ENCODE peak calls at places on chromosomes 13 and 19, in nine cellular contexts. One of them, this sample, is unnamed.

GRCh38 chr19:27741236-27741635 is 1471.7 kb downstream of the UQCRFS1 start:
- DNase-seq in omental fat pad: no peak
- DNase-seq in A549: no peak
- DNase-seq in body of pancreas: no peak
- DNase-seq in CD8-positive, alpha-beta T cell: no peak
- DNase-seq in nephron progenitor cell: no peak
- DNase-seq in transverse colon: no peak
- DNase-seq in fibroblast of pulmonary artery: no peak
- DNase-seq in AG04450: no peak
- DNase-seq in this sample: peak

GRCh38 chr19:40822161-40822560 is 23.2 kb downstream of the EGLN2 start:
- DNase-seq in omental fat pad: no peak
- DNase-seq in A549: no peak
- DNase-seq in body of pancreas: no peak
- DNase-seq in CD8-positive, alpha-beta T cell: no peak
- DNase-seq in nephron progenitor cell: no peak
- DNase-seq in transverse colon: no peak
- DNase-seq in fibroblast of pulmonary artery: no peak
- DNase-seq in AG04450: no peak
- DNase-seq in this sample: no peak

GRCh38 chr13:112346173-112346898 is 29.8 kb upstream of the SPACA7 start:
- DNase-seq in omental fat pad: no peak
- DNase-seq in A549: no peak
- DNase-seq in body of pancreas: no peak
- DNase-seq in CD8-positive, alpha-beta T cell: no peak
- DNase-seq in nephron progenitor cell: peak
- DNase-seq in transverse colon: no peak
- DNase-seq in fibroblast of pulmonary artery: no peak
- DNase-seq in AG04450: no peak
- DNase-seq in this sample: no peak

GRCh38 chr13:79560954-79561353 is 80.0 kb downstream of the NDFIP2 start:
- DNase-seq in omental fat pad: no peak
- DNase-seq in A549: no peak
- DNase-seq in body of pancreas: no peak
- DNase-seq in CD8-positive, alpha-beta T cell: no peak
- DNase-seq in nephron progenitor cell: no peak
- DNase-seq in transverse colon: no peak
- DNase-seq in fibroblast of pulmonary artery: no peak
- DNase-seq in AG04450: no peak
- DNase-seq in this sample: peak

GRCh38 chr19:49635530-49636229 is 4.3 kb downstream of the RRAS start:
- DNase-seq in omental fat pad: no peak
- DNase-seq in A549: no peak
- DNase-seq in body of pancreas: no peak
- DNase-seq in CD8-positive, alpha-beta T cell: no peak
- DNase-seq in nephron progenitor cell: no peak
- DNase-seq in transverse colon: no peak
- DNase-seq in fibroblast of pulmonary artery: no peak
- DNase-seq in AG04450: no peak
- DNase-seq in this sample: no peak

GRCh38 chr19:16118489-16119033 is 6.9 kb downstream of the RAB8A start:
- DNase-seq in omental fat pad: no peak
- DNase-seq in A549: no peak
- DNase-seq in body of pancreas: peak
- DNase-seq in CD8-positive, alpha-beta T cell: no peak
- DNase-seq in nephron progenitor cell: no peak
- DNase-seq in transverse colon: peak
- DNase-seq in fibroblast of pulmonary artery: no peak
- DNase-seq in AG04450: no peak
- DNase-seq in this sample: no peak

GRCh38 chr13:42364613-42365000 is 92.7 kb downstream of the AKAP11 start:
- DNase-seq in omental fat pad: no peak
- DNase-seq in A549: no peak
- DNase-seq in body of pancreas: no peak
- DNase-seq in CD8-positive, alpha-beta T cell: no peak
- DNase-seq in nephron progenitor cell: no peak
- DNase-seq in transverse colon: no peak
- DNase-seq in fibroblast of pulmonary artery: peak
- DNase-seq in AG04450: no peak
- DNase-seq in this sample: no peak

GRCh38 chr13:21336609-21337008 is 122.5 kb downstream of the ZDHHC20 start:
- DNase-seq in omental fat pad: no peak
- DNase-seq in A549: no peak
- DNase-seq in body of pancreas: no peak
- DNase-seq in CD8-positive, alpha-beta T cell: no peak
- DNase-seq in nephron progenitor cell: no peak
- DNase-seq in transverse colon: no peak
- DNase-seq in fibroblast of pulmonary artery: no peak
- DNase-seq in AG04450: no peak
- DNase-seq in this sample: no peak

GRCh38 chr13:71751074-71751473 is 115.9 kb downstream of the DACH1 start:
- DNase-seq in omental fat pad: no peak
- DNase-seq in A549: no peak
- DNase-seq in body of pancreas: no peak
- DNase-seq in CD8-positive, alpha-beta T cell: no peak
- DNase-seq in nephron progenitor cell: no peak
- DNase-seq in transverse colon: no peak
- DNase-seq in fibroblast of pulmonary artery: no peak
- DNase-seq in AG04450: no peak
- DNase-seq in this sample: no peak

GRCh38 chr13:112870062-112870352 is 99.0 kb upstream of the MCF2L start:
- DNase-seq in omental fat pad: no peak
- DNase-seq in A549: no peak
- DNase-seq in body of pancreas: no peak
- DNase-seq in CD8-positive, alpha-beta T cell: no peak
- DNase-seq in nephron progenitor cell: no peak
- DNase-seq in transverse colon: no peak
- DNase-seq in fibroblast of pulmonary artery: no peak
- DNase-seq in AG04450: no peak
- DNase-seq in this sample: no peak

GRCh38 chr13:76622336-76623045 is 263.7 kb downstream of the KCTD12 start:
- DNase-seq in omental fat pad: no peak
- DNase-seq in A549: no peak
- DNase-seq in body of pancreas: no peak
- DNase-seq in CD8-positive, alpha-beta T cell: no peak
- DNase-seq in nephron progenitor cell: no peak
- DNase-seq in transverse colon: no peak
- DNase-seq in fibroblast of pulmonary artery: peak
- DNase-seq in AG04450: no peak
- DNase-seq in this sample: no peak

GRCh38 chr19:29483641-29483920 is 42.2 kb upstream of the VSTM2B start:
- DNase-seq in omental fat pad: no peak
- DNase-seq in A549: no peak
- DNase-seq in body of pancreas: no peak
- DNase-seq in CD8-positive, alpha-beta T cell: no peak
- DNase-seq in nephron progenitor cell: no peak
- DNase-seq in transverse colon: no peak
- DNase-seq in fibroblast of pulmonary artery: no peak
- DNase-seq in AG04450: no peak
- DNase-seq in this sample: no peak

DNA sequence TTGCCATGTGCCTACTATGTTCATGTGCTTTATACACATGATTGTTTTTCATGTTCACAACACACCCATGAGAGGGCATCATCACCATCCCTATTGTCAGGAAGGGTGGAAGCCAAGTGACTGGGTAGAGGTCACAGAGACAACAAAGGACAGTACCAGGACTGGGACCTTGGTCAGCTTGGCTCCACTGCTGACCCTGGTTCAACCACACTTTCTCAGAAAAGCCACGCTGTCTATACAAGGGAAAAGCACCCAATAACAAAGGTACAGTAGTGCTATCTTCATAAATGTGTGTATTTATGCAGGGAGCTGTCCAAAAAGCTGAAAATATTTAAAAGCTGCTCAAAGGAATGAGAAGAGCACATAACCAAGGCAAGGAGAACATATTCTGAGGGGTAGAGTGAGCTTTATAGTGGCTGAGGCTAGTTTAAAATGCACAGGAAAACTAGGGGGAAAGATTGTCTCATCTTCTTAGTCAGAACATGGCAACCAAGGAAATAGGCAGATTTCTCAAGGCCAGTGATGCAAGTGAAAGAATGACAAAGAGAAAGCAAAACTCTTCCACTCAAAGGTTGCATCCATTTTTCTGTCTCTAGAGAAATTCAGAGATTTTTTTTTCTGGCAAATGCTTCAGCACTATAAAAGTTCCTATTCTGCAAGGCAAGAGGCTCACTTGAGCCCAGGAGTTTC is 415.0 kb downstream of the FOXO1 start:
- DNase-seq in omental fat pad: no peak
- DNase-seq in A549: no peak
- DNase-seq in body of pancreas: no peak
- DNase-seq in CD8-positive, alpha-beta T cell: no peak
- DNase-seq in nephron progenitor cell: no peak
- DNase-seq in transverse colon: no peak
- DNase-seq in fibroblast of pulmonary artery: peak
- DNase-seq in AG04450: no peak
- DNase-seq in this sample: no peak
- TF ChIP-seq CTCF in omental fat pad: no peak
- TF ChIP-seq CTCF in A549: no peak
- TF ChIP-seq CTCF in body of pancreas: no peak
- TF ChIP-seq CTCF in CD8-positive, alpha-beta T cell: no peak
- TF ChIP-seq CTCF in nephron progenitor cell: no peak
- TF ChIP-seq CTCF in transverse colon: no peak
- TF ChIP-seq CTCF in fibroblast of pulmonary artery: no peak
- TF ChIP-seq CTCF in AG04450: no peak
- TF ChIP-seq CTCF in this sample: no peak

DNA sequence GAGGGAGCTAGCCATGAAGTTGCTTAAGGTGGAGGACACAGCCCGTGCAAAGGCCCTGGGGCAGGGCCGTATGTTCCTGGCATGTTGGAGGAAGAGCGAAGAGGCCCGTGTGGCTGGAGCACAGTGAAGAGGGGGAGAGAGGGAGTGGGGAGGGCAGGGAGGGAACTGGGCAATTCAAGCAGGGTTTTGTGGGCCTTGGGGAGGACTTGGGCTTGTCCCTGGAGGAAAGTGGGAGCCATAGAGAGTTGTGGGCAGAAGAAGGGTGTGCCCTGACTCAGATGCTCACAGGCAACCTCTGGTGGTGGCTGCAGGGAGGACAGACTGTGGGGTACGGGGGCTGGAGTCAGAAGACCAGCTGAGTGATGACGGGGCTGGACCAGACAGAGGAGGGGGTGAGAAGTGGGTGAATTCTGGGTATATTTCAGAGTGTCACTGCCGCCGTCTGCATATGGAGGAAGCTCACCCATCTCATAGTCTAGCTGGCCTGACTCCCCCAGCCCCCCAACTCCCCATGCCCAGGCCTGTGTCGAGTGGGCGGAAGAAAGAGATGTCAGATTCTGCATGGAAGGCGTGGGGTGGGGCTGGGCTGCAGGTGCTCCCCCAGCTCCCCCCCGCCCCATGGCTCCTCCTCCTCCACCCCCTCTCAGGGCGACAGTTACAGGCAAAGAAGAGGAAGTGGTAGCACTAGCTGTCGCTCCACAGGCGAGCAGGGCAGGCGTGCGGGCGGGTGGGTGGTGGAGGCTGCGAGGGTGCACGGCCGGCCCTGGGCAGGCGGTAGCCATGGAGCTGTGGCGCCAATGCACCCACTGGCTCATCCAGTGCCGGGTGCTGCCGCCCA is at the start of gene VAV1:
- DNase-seq in omental fat pad: no peak
- DNase-seq in A549: no peak
- DNase-seq in body of pancreas: peak
- DNase-seq in CD8-positive, alpha-beta T cell: peak
- DNase-seq in nephron progenitor cell: no peak
- DNase-seq in transverse colon: peak
- DNase-seq in fibroblast of pulmonary artery: no peak
- DNase-seq in AG04450: no peak
- DNase-seq in this sample: peak
- TF ChIP-seq CTCF in omental fat pad: no peak
- TF ChIP-seq CTCF in A549: no peak
- TF ChIP-seq CTCF in body of pancreas: no peak
- TF ChIP-seq CTCF in CD8-positive, alpha-beta T cell: peak
- TF ChIP-seq CTCF in nephron progenitor cell: no peak
- TF ChIP-seq CTCF in transverse colon: no peak
- TF ChIP-seq CTCF in fibroblast of pulmonary artery: peak
- TF ChIP-seq CTCF in AG04450: no peak
- TF ChIP-seq CTCF in this sample: no peak

GRCh38 chr13:99974296-99974938 is 2.9 kb upstream of the ZIC5 start:
- DNase-seq in omental fat pad: no peak
- DNase-seq in A549: no peak
- DNase-seq in body of pancreas: no peak
- DNase-seq in CD8-positive, alpha-beta T cell: no peak
- DNase-seq in nephron progenitor cell: no peak
- DNase-seq in transverse colon: no peak
- DNase-seq in fibroblast of pulmonary artery: no peak
- DNase-seq in AG04450: no peak
- DNase-seq in this sample: no peak

GRCh38 chr13:99972190-99972731 is 694 bp upstream of the ZIC5 start:
- DNase-seq in omental fat pad: no peak
- DNase-seq in A549: no peak
- DNase-seq in body of pancreas: no peak
- DNase-seq in CD8-positive, alpha-beta T cell: no peak
- DNase-seq in nephron progenitor cell: no peak
- DNase-seq in transverse colon: no peak
- DNase-seq in fibroblast of pulmonary artery: no peak
- DNase-seq in AG04450: no peak
- DNase-seq in this sample: no peak

GRCh38 chr13:99973163-99973785 is 1.7 kb upstream of the ZIC5 start:
- DNase-seq in omental fat pad: no peak
- DNase-seq in A549: no peak
- DNase-seq in body of pancreas: no peak
- DNase-seq in CD8-positive, alpha-beta T cell: no peak
- DNase-seq in nephron progenitor cell: no peak
- DNase-seq in transverse colon: no peak
- DNase-seq in fibroblast of pulmonary artery: no peak
- DNase-seq in AG04450: no peak
- DNase-seq in this sample: no peak

GRCh38 chr13:99974939-99975561 is 3.5 kb upstream of the ZIC5 start:
- DNase-seq in omental fat pad: no peak
- DNase-seq in A549: no peak
- DNase-seq in body of pancreas: no peak
- DNase-seq in CD8-positive, alpha-beta T cell: no peak
- DNase-seq in nephron progenitor cell: no peak
- DNase-seq in transverse colon: no peak
- DNase-seq in fibroblast of pulmonary artery: no peak
- DNase-seq in AG04450: no peak
- DNase-seq in this sample: peak

DNA sequence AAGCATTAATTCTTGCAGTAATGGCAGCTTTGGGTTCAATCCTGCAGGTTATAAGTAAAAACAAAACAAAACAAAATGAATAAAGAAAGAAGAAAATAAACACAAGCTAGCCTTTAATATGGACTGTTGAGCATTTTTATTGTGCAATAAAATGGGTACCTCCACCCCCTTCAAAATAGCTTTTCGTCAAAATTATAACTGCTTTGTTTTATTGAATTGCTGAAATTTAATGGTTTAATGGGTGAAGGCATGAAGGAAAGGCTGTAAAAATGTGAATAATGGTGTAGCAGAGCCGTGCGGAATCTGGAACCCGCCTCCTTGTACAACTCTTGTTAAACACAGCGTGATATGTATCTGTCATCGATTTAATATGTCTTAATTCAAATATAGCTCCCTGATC is 2.2 kb upstream of the ZIC5 start:
- DNase-seq in omental fat pad: no peak
- DNase-seq in A549: no peak
- DNase-seq in body of pancreas: no peak
- DNase-seq in CD8-positive, alpha-beta T cell: no peak
- DNase-seq in nephron progenitor cell: no peak
- DNase-seq in transverse colon: no peak
- DNase-seq in fibroblast of pulmonary artery: no peak
- DNase-seq in AG04450: no peak
- DNase-seq in this sample: no peak
- TF ChIP-seq CTCF in omental fat pad: no peak
- TF ChIP-seq CTCF in A549: no peak
- TF ChIP-seq CTCF in body of pancreas: no peak
- TF ChIP-seq CTCF in CD8-positive, alpha-beta T cell: no peak
- TF ChIP-seq CTCF in nephron progenitor cell: no peak
- TF ChIP-seq CTCF in transverse colon: no peak
- TF ChIP-seq CTCF in fibroblast of pulmonary artery: no peak
- TF ChIP-seq CTCF in AG04450: no peak
- TF ChIP-seq CTCF in this sample: no peak

GRCh38 chr19:11843741-11844140 is 4.8 kb upstream of the ZNF439 start:
- DNase-seq in omental fat pad: no peak
- DNase-seq in A549: no peak
- DNase-seq in body of pancreas: no peak
- DNase-seq in CD8-positive, alpha-beta T cell: no peak
- DNase-seq in nephron progenitor cell: no peak
- DNase-seq in transverse colon: no peak
- DNase-seq in fibroblast of pulmonary artery: no peak
- DNase-seq in AG04450: no peak
- DNase-seq in this sample: no peak
- TF ChIP-seq CTCF in omental fat pad: no peak
- TF ChIP-seq CTCF in A549: no peak
- TF ChIP-seq CTCF in body of pancreas: no peak
- TF ChIP-seq CTCF in CD8-positive, alpha-beta T cell: no peak
- TF ChIP-seq CTCF in nephron progenitor cell: no peak
- TF ChIP-seq CTCF in transverse colon: no peak
- TF ChIP-seq CTCF in fibroblast of pulmonary artery: no peak
- TF ChIP-seq CTCF in AG04450: no peak
- TF ChIP-seq CTCF in this sample: no peak

This sample was measured in right lobe of liver.